ENCODE peak calls at places on chromosomes 5 and 9, in five cellular contexts. W, I, F, M and R are unnamed samples.
A peak's percentile ranks its signal among the peaks of the same experiment; 100 is the strongest.

GRCh38 chr9:37198034-37198718 is 77.8 kb downstream of the ZCCHC7 start:
- DNase-seq in W (no peak), I (no peak), F (no peak), M (no peak), R (no peak)

GRCh38 chr9:134707031-134707680 is 65.6 kb downstream of the COL5A1 start:
- DNase-seq in W (no peak), I (no peak), F (peak; percentile 45), M (peak; percentile 7), R (peak; percentile 94)

GRCh38 chr5:127203818-127204217 is 86.8 kb upstream of the MEGF10 start:
- DNase-seq in W (no peak), I (no peak), F (peak; percentile 10), M (no peak), R (peak; percentile 70)

GRCh38 chr5:149182241-149182640 is 40.9 kb downstream of the ABLIM3 start:
- DNase-seq in W (no peak), I (no peak), F (no peak), M (no peak), R (no peak)

GRCh38 chr9:114283551-114284111 is 39.3 kb upstream of the ORM1 start:
- DNase-seq in W (no peak), I (no peak), F (no peak), M (no peak), R (no peak)

GRCh38 chr5:180607861-180608571 is 16.7 kb upstream of the SCGB3A1 start:
- DNase-seq in W (no peak), I (no peak), F (no peak), M (peak; percentile 18), R (no peak)

GRCh38 chr9:133347985-133348762 is at the start of the genes MED22 and RPL7A:
- DNase-seq in W (peak; percentile 92), I (peak; percentile 89), F (peak; percentile 73), M (peak; percentile 94), R (peak; percentile 97)

GRCh38 chr5:142432961-142433360 is 108.1 kb upstream of the SPRY4 start:
- DNase-seq in W (peak; percentile 63), I (no peak), F (no peak), M (no peak), R (no peak)

GRCh38 chr9:74528207-74528606 is 31.1 kb downstream of the RORB start:
- DNase-seq in W (no peak), I (no peak), F (no peak), M (no peak), R (peak; percentile 1)

GRCh38 chr5:109997191-109997590 is 307.5 kb downstream of the MAN2A1 start:
- DNase-seq in W (no peak), I (no peak), F (no peak), M (no peak), R (no peak)

GRCh38 chr5:69502375-69503143 is 10.0 kb downstream of the OCLN start:
- DNase-seq in W (no peak), I (no peak), F (no peak), M (peak; percentile 46), R (no peak)

GRCh38 chr9:96655198-96655851 is at the start of gene PRXL2C:
- DNase-seq in W (peak; percentile 85), I (no peak), F (no peak), M (peak; percentile 29), R (peak; percentile 88)

GRCh38 chr5:146447734-146448380 is 724 bp downstream of the TCERG1 start:
- DNase-seq in W (no peak), I (no peak), F (no peak), M (peak; percentile 47), R (no peak)

GRCh38 chr5:146448783-146449519 is 1.8 kb downstream of the TCERG1 start:
- DNase-seq in W (no peak), I (no peak), F (no peak), M (no peak), R (no peak)

GRCh38 chr5:146446861-146447733 is at the start of gene TCERG1:
- DNase-seq in W (peak; percentile 96), I (peak; percentile 98), F (peak; percentile 100), M (peak; percentile 99), R (peak; percentile 100)

GRCh38 chr5:146451411-146451810 is 4.3 kb downstream of the TCERG1 start:
- DNase-seq in W (no peak), I (no peak), F (no peak), M (no peak), R (no peak)
- TF ChIP-seq CTCF in W (no peak), I (peak; percentile 36), F (no peak), M (peak; percentile 37), R (peak; percentile 10)

GRCh38 chr9:98593354-98594253 is 115.1 kb downstream of the GABBR2 start:
- DNase-seq in W (no peak), I (no peak), F (no peak), M (no peak), R (no peak)
- TF ChIP-seq CTCF in W (no peak), I (no peak), F (no peak), M (no peak), R (no peak)

DNA sequence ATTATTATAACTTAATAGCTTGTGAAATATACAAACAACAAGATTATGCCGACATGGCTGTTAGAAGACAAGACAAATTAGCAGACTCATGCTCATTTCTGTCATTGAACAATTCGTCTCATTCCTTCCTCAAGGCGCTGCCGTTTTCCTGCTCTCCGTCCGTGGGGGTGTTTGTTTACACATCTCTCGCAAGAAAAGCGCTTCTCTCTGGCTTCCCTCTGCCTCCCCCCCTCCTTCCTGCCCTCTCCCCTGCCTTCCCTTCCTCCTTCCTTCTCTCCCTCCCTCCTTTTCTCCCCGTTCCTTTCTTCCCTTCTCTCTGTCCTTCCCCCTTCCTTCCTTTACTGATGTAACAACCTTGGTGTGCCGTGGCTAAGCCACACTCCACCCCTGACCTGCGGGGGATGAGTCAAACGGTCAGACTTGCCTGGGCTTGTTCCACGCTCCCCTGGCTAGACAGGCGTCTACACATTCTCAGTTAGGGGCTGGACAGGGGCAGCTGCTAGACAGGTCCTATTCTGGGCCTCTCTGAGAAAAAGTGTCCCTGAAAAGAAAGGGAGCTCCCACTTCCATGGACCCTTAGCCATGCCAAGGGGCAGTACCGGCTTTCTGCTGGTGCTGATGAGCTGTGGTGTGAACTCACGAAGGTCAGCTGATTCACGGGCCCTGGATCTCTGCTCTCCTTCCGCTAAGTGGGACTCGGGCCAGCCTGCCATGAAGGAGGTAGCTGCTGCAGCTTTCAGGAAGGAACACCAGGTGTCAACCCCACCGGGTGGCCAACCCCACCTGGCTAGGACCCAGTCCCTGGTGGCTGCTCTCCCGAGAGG is 32.0 kb upstream of the SPTLC1 start:
- DNase-seq in W (no peak), I (no peak), F (peak; percentile 47), M (no peak), R (no peak)
- TF ChIP-seq CTCF in W (no peak), I (no peak), F (peak; percentile 22), M (no peak), R (no peak)

GRCh38 chr9:1052119-1052907 is 2.2 kb downstream of the DMRT2 start:
- DNase-seq in W (no peak), I (no peak), F (no peak), M (no peak), R (no peak)

GRCh38 chr9:1050125-1050895 is at the start of gene DMRT2:
- DNase-seq in W (no peak), I (peak; percentile 65), F (no peak), M (peak; percentile 51), R (peak; percentile 81)

GRCh38 chr9:1049641-1050040 is 516 bp upstream of the DMRT2 start:
- DNase-seq in W (no peak), I (no peak), F (no peak), M (no peak), R (no peak)

GRCh38 chr9:1052908-1053590 is 2.9 kb downstream of the DMRT2 start:
- DNase-seq in W (no peak), I (no peak), F (no peak), M (no peak), R (no peak)

DNA sequence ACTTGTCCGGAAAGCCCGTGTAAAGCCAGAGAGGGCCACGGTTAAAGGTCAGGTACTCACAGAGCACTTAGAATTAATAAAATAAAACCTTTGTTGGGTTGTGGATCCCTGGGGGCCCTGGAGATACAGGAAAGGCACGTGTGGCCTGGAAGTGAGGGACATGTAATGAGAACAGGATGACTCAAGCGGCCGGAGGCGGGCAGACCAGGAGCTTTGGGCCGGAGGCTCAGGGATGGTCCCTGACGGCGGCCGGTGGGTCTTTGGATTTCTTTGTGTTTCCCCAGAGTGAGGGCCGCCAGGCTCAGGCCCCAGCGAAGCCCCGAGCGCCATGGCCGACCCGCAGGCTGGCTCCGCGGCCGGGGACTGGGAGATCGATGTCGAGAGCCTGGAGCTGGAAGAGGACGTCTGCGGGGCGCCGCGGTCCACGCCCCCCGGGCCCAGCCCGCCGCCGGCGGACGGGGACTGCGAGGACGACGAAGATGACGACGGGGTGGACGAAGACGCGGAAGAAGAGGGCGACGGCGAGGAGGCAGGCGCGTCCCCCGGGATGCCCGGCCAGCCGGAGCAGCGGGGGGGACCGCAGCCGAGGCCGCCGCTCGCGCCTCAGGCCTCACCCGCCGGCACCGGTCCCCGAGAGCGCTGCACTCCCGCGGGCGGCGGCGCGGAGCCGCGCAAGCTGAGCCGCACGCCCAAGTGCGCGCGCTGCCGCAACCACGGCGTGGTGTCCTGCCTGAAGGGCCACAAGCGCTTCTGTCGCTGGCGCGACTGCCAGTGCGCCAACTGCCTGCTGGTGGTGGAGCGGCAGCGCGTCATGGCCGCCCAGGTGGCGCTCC is 1.3 kb downstream of the DMRT2 start:
- DNase-seq in W (no peak), I (peak; percentile 41), F (no peak), M (no peak), R (peak; percentile 73)
- TF ChIP-seq CTCF in W (no peak), I (peak; percentile 56), F (no peak), M (no peak), R (peak; percentile 10)

GRCh38 chr9:35612843-35613242 is 5.4 kb downstream of the CD72 start:
- DNase-seq in W (no peak), I (no peak), F (no peak), M (no peak), R (no peak)

GRCh38 chr9:35611230-35611797 is 6.3 kb downstream of the TESK1 start:
- DNase-seq in W (peak; percentile 68), I (peak; percentile 27), F (no peak), M (peak; percentile 17), R (peak; percentile 58)

GRCh38 chr9:35609001-35609819 is 4.1 kb downstream of the TESK1 start:
- DNase-seq in W (no peak), I (no peak), F (no peak), M (no peak), R (no peak)

GRCh38 chr9:35608221-35608620 is 3.2 kb downstream of the TESK1 start:
- DNase-seq in W (no peak), I (no peak), F (no peak), M (no peak), R (no peak)

DNA sequence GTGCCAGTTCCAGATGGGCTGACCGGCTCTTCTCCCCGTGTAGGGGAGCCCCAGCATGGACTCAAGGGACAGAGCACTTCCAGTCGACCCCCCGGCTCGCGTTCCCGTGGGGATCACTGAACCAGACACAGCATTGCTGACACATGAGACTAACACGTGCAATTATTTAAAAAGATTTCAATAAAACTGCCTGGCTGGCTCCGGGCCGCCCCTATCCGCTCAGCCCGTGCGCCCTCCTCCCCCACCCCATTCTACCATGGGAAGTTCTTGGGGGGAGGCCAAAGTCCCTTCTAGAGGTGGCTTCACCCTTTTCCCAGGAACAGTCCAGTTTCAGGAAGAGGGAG is 4.7 kb downstream of the TESK1 start:
- DNase-seq in W (no peak), I (no peak), F (no peak), M (no peak), R (no peak)
- TF ChIP-seq CTCF in W (no peak), I (no peak), F (no peak), M (no peak), R (no peak)

GRCh38 chr5:15501057-15501791 is 1.2 kb downstream of the FBXL7 start:
- DNase-seq in W (no peak), I (peak; percentile 46), F (no peak), M (no peak), R (peak; percentile 90)
- TF ChIP-seq CTCF in W (no peak), I (peak; percentile 37), F (peak; percentile 33), M (no peak), R (peak; percentile 24)

GRCh38 chr5:55226934-55227737 is at the start of gene MCIDAS:
- DNase-seq in W (peak; percentile 58), I (peak; percentile 57), F (no peak), M (no peak), R (peak; percentile 76)
- TF ChIP-seq CTCF in W (no peak), I (peak; percentile 36), F (no peak), M (peak; percentile 30), R (peak; percentile 3)